ENCODE peak calls at places on chromosomes 4 and X, in ten cellular contexts. J, Y, O, Q, L, S, H, G, Z and R are unnamed samples.

GRCh38 chr4:94650690-94651089 is 107.1 kb upstream of the BMPR1B start:
- DNase-seq in L (no peak), O (no peak), Q (peak), S (no peak), H (peak), Y (no peak), G (no peak), J (no peak), Z (no peak), R (no peak)

GRCh38 chr4:39621582-39621981 is 17.1 kb downstream of the SMIM14 start:
- DNase-seq in H (peak), Q (peak), S (peak), O (no peak), J (no peak), Y (no peak), Z (no peak), G (no peak), L (no peak), R (no peak)

GRCh38 chrX:153401133-153401764 is at the start of gene PNMA6E:
- DNase-seq in L (no peak), H (no peak), Q (no peak), S (no peak), G (no peak), O (no peak), Y (no peak), Z (no peak), J (no peak), R (no peak)

GRCh38 chr4:40629401-40630334 is at the start of gene RBM47:
- DNase-seq in J (peak), Z (no peak), G (no peak), Q (peak), L (no peak), H (peak), S (peak), O (no peak), Y (peak), R (peak)

GRCh38 chr4:147361726-147362125 is 119.2 kb upstream of the EDNRA start:
- DNase-seq in Y (no peak), G (no peak), Q (peak), J (no peak), O (no peak), H (peak), S (no peak), L (no peak), Z (no peak), R (no peak)

GRCh38 chr4:153083447-153083921 is 120.8 kb upstream of the TRIM2 start:
- DNase-seq in Y (peak), Q (peak), H (peak), S (peak), L (peak), O (peak), G (peak), Z (peak), J (peak), R (peak)

GRCh38 chr4:165085946-165086345 is 26.7 kb downstream of the TMEM192 start:
- DNase-seq in J (no peak), Q (peak), Z (no peak), Y (no peak), O (no peak), L (no peak), H (no peak), S (no peak), G (no peak), R (no peak)

GRCh38 chr4:184807797-184808718 is 17.7 kb downstream of the ACSL1 start:
- DNase-seq in G (peak), J (no peak), O (no peak), Z (peak), H (peak), L (no peak), Q (peak), Y (no peak), S (peak), R (peak)

GRCh38 chrX:19715711-19716638 is 171.4 kb downstream of the SH3KBP1 start:
- DNase-seq in O (no peak), H (no peak), S (no peak), L (no peak), Y (no peak), G (no peak), J (no peak), Q (no peak), Z (no peak), R (no peak)

GRCh38 chr4:23887989-23888388 is 1.9 kb downstream of the PPARGC1A start:
- DNase-seq in J (no peak), O (no peak), G (no peak), S (peak), Q (no peak), Z (no peak), H (no peak), L (no peak), Y (no peak), R (peak)

GRCh38 chr4:73620115-73620792 is at the start of gene RASSF6:
- DNase-seq in Y (no peak), Q (peak), G (no peak), L (no peak), Z (no peak), S (peak), H (no peak), J (peak), O (no peak), R (no peak)

GRCh38 chrX:137432609-137433008 is 133.3 kb upstream of the ZIC3 start:
- DNase-seq in H (no peak), L (no peak), Z (no peak), O (no peak), Y (no peak), Q (peak), J (no peak), G (no peak), S (peak), R (peak)

GRCh38 chr4:155742310-155743015 is 16.4 kb upstream of the GUCY1B1 start:
- DNase-seq in Q (no peak), O (no peak), S (no peak), Z (no peak), Y (no peak), H (no peak), G (no peak), L (no peak), J (no peak), R (peak)

GRCh38 chrX:17585006-17585405 is 152.3 kb upstream of the SCML1 start:
- DNase-seq in S (no peak), G (no peak), H (no peak), Q (no peak), J (no peak), Y (no peak), L (no peak), O (no peak), Z (no peak), R (no peak)

GRCh38 chr4:111689214-111689613 is 456.0 kb upstream of the FAM241A start:
- DNase-seq in Z (no peak), O (no peak), J (no peak), H (peak), S (peak), Q (peak), L (no peak), G (no peak), Y (no peak), R (peak)

GRCh38 chrX:119181491-119181890 is 53.9 kb upstream of the KIAA1210 start:
- DNase-seq in G (no peak), O (no peak), Q (no peak), Z (no peak), L (no peak), H (peak), Y (no peak), J (no peak), S (peak), R (peak)

GRCh38 chr4:181753189-181753588 is 490.0 kb upstream of the TENM3 start:
- DNase-seq in J (no peak), Q (no peak), O (no peak), Z (no peak), S (no peak), L (no peak), Y (no peak), G (no peak), H (no peak), R (no peak)